ENCODE peak calls at places on chromosomes 16 and 17, in four cellular contexts. A is hepatocyte, N is fibroblast of lung, G is GM23248. M is an unnamed sample.

GRCh38 chr17:69082696-69083095 is 22.0 kb upstream of the ABCA9 start:
- DNase-seq in N (no peak), A (no peak), G (no peak), M (no peak)

GRCh38 chr17:49361902-49362722 is at the start of gene ZNF652:
- DNase-seq in G (peak), N (peak), A (peak), M (peak)

GRCh38 chr16:86563489-86564345 is 2.9 kb upstream of the FOXC2 start:
- DNase-seq in G (peak), N (peak), A (peak), M (peak)

GRCh38 chr16:75351183-75351582 is 82.1 kb downstream of the CFDP1 start:
- DNase-seq in A (no peak), G (peak), N (peak), M (no peak)

GRCh38 chr17:59812139-59812538 is 80.6 kb downstream of the TUBD1 start:
- DNase-seq in N (no peak), A (no peak), G (no peak), M (no peak)

GRCh38 chr16:2852731-2853507 is 5.1 kb downstream of the PRSS22 start:
- DNase-seq in A (no peak), G (no peak), N (no peak), M (no peak)

GRCh38 chr17:1229354-1229890 is 40.8 kb upstream of the BHLHA9 start:
- DNase-seq in A (peak), N (no peak), G (peak), M (no peak)

GRCh38 chr16:68166264-68166663 is 69.7 kb downstream of the ESRP2 start:
- DNase-seq in A (no peak), N (no peak), G (no peak), M (no peak)

GRCh38 chr17:17732892-17733670 is 51.8 kb downstream of the RAI1 start:
- DNase-seq in A (no peak), G (peak), N (no peak), M (no peak)

GRCh38 chr17:82112181-82112865 is 14.3 kb upstream of the FASN start:
- DNase-seq in N (no peak), A (no peak), G (no peak), M (no peak)

GRCh38 chr16:31301708-31302400 is 42.1 kb downstream of the ITGAM start:
- DNase-seq in G (peak), N (peak), A (peak), M (no peak)

GRCh38 chr17:12603566-12603965 is 62.1 kb upstream of the MYOCD start:
- DNase-seq in G (no peak), N (peak), A (no peak), M (no peak)

GRCh38 chr17:31926100-31926729 is 10.6 kb upstream of the SUZ12 start:
- DNase-seq in N (no peak), A (no peak), G (no peak), M (no peak)

GRCh38 chr17:6683081-6683684 is 30.0 kb downstream of the SLC13A5 start:
- DNase-seq in A (no peak), N (no peak), G (no peak), M (no peak)

GRCh38 chr16:71380831-71381230 is 22.3 kb downstream of the CALB2 start:
- DNase-seq in A (no peak), G (no peak), N (no peak), M (no peak)
- H3K4me2 ChIP-seq in A (no peak), G (no peak), N (no peak), M (no peak)

GRCh38 chr16:65121870-65122723 is at the start of gene CDH11:
- DNase-seq in A (peak), G (peak), N (peak), M (peak)
- H3K4me3 ChIP-seq in A (peak), G (peak), N (peak), M (peak)

GRCh38 chr17:78944956-78945355 is 19.8 kb upstream of the TIMP2 start:
- DNase-seq in N (no peak), G (no peak), A (no peak), M (no peak)
- H3K4me2 ChIP-seq in N (no peak), G (no peak), A (no peak), M (no peak)

GRCh38 chr17:41548844-41549595 is 20.9 kb upstream of the KRT19 start:
- DNase-seq in G (peak), A (peak), N (peak), M (peak)
- H3K4me3 ChIP-seq in G (no peak), A (no peak), N (no peak), M (no peak)

GRCh38 chr16:4623593-4623992 is 1.0 kb upstream of the MGRN1 start:
- DNase-seq in N (no peak), G (no peak), A (no peak), M (no peak)
- H3K4me2 ChIP-seq in N (no peak), G (no peak), A (no peak), M (no peak)

GRCh38 chr17:40559954-40560591 is 5.2 kb downstream of the CCR7 start:
- DNase-seq in A (peak), N (peak), G (peak), M (peak)
- H3K4me3 ChIP-seq in A (no peak), N (no peak), G (peak), M (no peak)

DNA sequence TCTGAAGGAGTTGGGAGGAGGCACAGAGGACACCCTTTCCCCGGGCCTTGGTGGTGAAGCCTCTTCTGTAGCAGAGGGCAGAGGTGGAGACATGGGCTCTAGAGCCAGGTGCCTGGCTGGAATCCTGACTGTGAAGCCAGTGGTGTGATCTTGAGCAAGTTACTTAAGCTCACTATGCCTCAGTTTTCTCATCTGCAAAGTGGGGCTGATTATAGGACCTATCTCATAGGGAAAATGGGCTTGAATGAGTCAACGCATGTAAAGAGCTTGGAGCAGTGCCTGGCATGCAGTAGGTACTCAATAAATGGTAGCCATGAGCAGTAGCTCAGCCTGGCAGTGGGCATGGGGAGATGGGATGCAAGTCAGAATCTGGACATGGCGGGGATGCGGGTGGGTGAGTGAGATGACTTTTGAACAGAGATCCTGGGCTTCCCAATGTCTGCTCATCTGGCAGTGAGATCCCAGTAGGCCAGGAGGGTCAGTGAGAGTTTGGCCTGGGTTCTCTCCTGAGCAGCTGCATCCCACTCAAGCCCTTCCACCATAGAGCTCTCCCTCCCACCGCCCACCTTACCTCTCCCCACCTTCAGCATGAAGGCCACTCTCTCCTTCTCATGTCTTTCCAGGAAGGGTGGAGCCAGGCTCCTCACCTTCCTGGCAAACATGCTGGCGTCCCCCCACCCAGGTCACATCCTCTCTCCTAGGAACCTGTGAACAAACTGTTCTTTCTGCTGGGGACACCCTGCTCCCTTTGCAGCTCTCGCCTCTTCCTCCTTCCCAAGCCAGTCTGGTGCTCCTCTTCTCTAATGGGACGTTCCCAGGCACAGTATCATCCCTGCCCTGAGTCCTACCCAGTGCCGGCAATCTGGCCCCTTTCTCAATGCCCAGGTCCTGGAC is 13.1 kb upstream of the SP2 start:
- DNase-seq in N (no peak), A (no peak), G (no peak), M (no peak)
- H3K4me2 ChIP-seq in N (no peak), A (peak), G (peak), M (no peak)

GRCh38 chr17:78184868-78185267 is 2.0 kb downstream of the TK1 start:
- DNase-seq in N (no peak), G (no peak), A (no peak), M (no peak)
- H3K4me3 ChIP-seq in N (no peak), G (no peak), A (no peak), M (no peak)

M was measured in mesendoderm.